ENCODE peak calls at places on chromosomes 7 and 10, in six cellular contexts. One of them, this sample, is unnamed.

GRCh38 chr7:31642681-31643115 is 44.3 kb upstream of the PPP1R17 start:
- DNase-seq in fibroblast of the conjunctiva: no peak
- DNase-seq in GM06990: no peak
- DNase-seq in OCI-LY7: no peak
- DNase-seq in SJSA1: no peak
- DNase-seq in T-helper 9 cell: no peak
- DNase-seq in this sample: no peak

GRCh38 chr10:119562097-119562496 is 19.6 kb upstream of the RGS10 start:
- DNase-seq in fibroblast of the conjunctiva: no peak
- DNase-seq in GM06990: no peak
- DNase-seq in OCI-LY7: no peak
- DNase-seq in SJSA1: no peak
- DNase-seq in T-helper 9 cell: no peak
- DNase-seq in this sample: no peak

GRCh38 chr7:43586251-43586900 is 3.5 kb downstream of the STK17A start:
- DNase-seq in fibroblast of the conjunctiva: no peak
- DNase-seq in GM06990: peak
- DNase-seq in OCI-LY7: peak
- DNase-seq in SJSA1: no peak
- DNase-seq in T-helper 9 cell: no peak
- DNase-seq in this sample: no peak

GRCh38 chr7:148303295-148304013 is 287.1 kb upstream of the C7orf33 start:
- DNase-seq in fibroblast of the conjunctiva: peak
- DNase-seq in GM06990: no peak
- DNase-seq in OCI-LY7: peak
- DNase-seq in SJSA1: no peak
- DNase-seq in T-helper 9 cell: no peak
- DNase-seq in this sample: no peak

GRCh38 chr7:72493850-72494661 is 81.9 kb upstream of the CALN1 start:
- DNase-seq in fibroblast of the conjunctiva: peak
- DNase-seq in GM06990: peak
- DNase-seq in OCI-LY7: peak
- DNase-seq in SJSA1: peak
- DNase-seq in T-helper 9 cell: peak
- DNase-seq in this sample: peak

GRCh38 chr7:158460665-158461064 is 127.0 kb downstream of the PTPRN2 start:
- DNase-seq in fibroblast of the conjunctiva: no peak
- DNase-seq in GM06990: no peak
- DNase-seq in OCI-LY7: no peak
- DNase-seq in SJSA1: no peak
- DNase-seq in T-helper 9 cell: no peak
- DNase-seq in this sample: no peak

GRCh38 chr10:111261066-111261465 is 184.2 kb downstream of the ADRA2A start:
- DNase-seq in fibroblast of the conjunctiva: no peak
- DNase-seq in GM06990: no peak
- DNase-seq in OCI-LY7: no peak
- DNase-seq in SJSA1: peak
- DNase-seq in T-helper 9 cell: no peak
- DNase-seq in this sample: no peak

GRCh38 chr10:71581376-71581775 is 138.2 kb downstream of the C10orf105 start:
- DNase-seq in fibroblast of the conjunctiva: no peak
- DNase-seq in GM06990: no peak
- DNase-seq in OCI-LY7: no peak
- DNase-seq in SJSA1: no peak
- DNase-seq in T-helper 9 cell: no peak
- DNase-seq in this sample: no peak

GRCh38 chr7:84191842-84192241 is 2.7 kb downstream of the SEMA3A start:
- DNase-seq in fibroblast of the conjunctiva: no peak
- DNase-seq in GM06990: no peak
- DNase-seq in OCI-LY7: no peak
- DNase-seq in SJSA1: peak
- DNase-seq in T-helper 9 cell: no peak
- DNase-seq in this sample: no peak

GRCh38 chr10:11573497-11573896 is 38.0 kb downstream of the USP6NL start:
- DNase-seq in fibroblast of the conjunctiva: no peak
- DNase-seq in GM06990: peak
- DNase-seq in OCI-LY7: peak
- DNase-seq in SJSA1: no peak
- DNase-seq in T-helper 9 cell: no peak
- DNase-seq in this sample: no peak

GRCh38 chr10:77609781-77610272 is 27.8 kb downstream of the KCNMA1 start:
- DNase-seq in fibroblast of the conjunctiva: no peak
- DNase-seq in GM06990: no peak
- DNase-seq in OCI-LY7: no peak
- DNase-seq in SJSA1: no peak
- DNase-seq in T-helper 9 cell: no peak
- DNase-seq in this sample: peak

GRCh38 chr7:117044664-117045063 is 91.4 kb downstream of the ST7 start:
- DNase-seq in fibroblast of the conjunctiva: no peak
- DNase-seq in GM06990: no peak
- DNase-seq in OCI-LY7: no peak
- DNase-seq in SJSA1: no peak
- DNase-seq in T-helper 9 cell: no peak
- DNase-seq in this sample: no peak

GRCh38 chr10:102407641-102407943 is 11.0 kb downstream of the PSD start:
- DNase-seq in fibroblast of the conjunctiva: no peak
- DNase-seq in GM06990: no peak
- DNase-seq in OCI-LY7: no peak
- DNase-seq in SJSA1: no peak
- DNase-seq in T-helper 9 cell: no peak
- DNase-seq in this sample: no peak

GRCh38 chr10:14586901-14587300 is 187.8 kb downstream of the FAM107B start:
- DNase-seq in fibroblast of the conjunctiva: no peak
- DNase-seq in GM06990: no peak
- DNase-seq in OCI-LY7: no peak
- DNase-seq in SJSA1: no peak
- DNase-seq in T-helper 9 cell: peak
- DNase-seq in this sample: no peak

GRCh38 chr7:44748948-44749731 is 493 bp downstream of the ZMIZ2 start:
- DNase-seq in fibroblast of the conjunctiva: no peak
- DNase-seq in GM06990: peak
- DNase-seq in OCI-LY7: peak
- DNase-seq in SJSA1: no peak
- DNase-seq in T-helper 9 cell: no peak
- DNase-seq in this sample: peak

GRCh38 chr7:25521236-25521635 is 292.9 kb upstream of the NPVF start:
- DNase-seq in fibroblast of the conjunctiva: no peak
- DNase-seq in GM06990: no peak
- DNase-seq in OCI-LY7: peak
- DNase-seq in SJSA1: no peak
- DNase-seq in T-helper 9 cell: no peak
- DNase-seq in this sample: no peak

GRCh38 chr10:33345236-33345635 is 10.8 kb upstream of the NRP1 start:
- DNase-seq in fibroblast of the conjunctiva: no peak
- DNase-seq in GM06990: no peak
- DNase-seq in OCI-LY7: no peak
- DNase-seq in SJSA1: no peak
- DNase-seq in T-helper 9 cell: no peak
- DNase-seq in this sample: no peak

GRCh38 chr10:33413093-33413442 is 78.6 kb upstream of the NRP1 start:
- DNase-seq in fibroblast of the conjunctiva: no peak
- DNase-seq in GM06990: no peak
- DNase-seq in OCI-LY7: no peak
- DNase-seq in SJSA1: no peak
- DNase-seq in T-helper 9 cell: no peak
- DNase-seq in this sample: no peak

GRCh38 chr7:128860158-128861073 is 2.2 kb upstream of the ATP6V1F start:
- DNase-seq in fibroblast of the conjunctiva: peak
- DNase-seq in GM06990: no peak
- DNase-seq in OCI-LY7: peak
- DNase-seq in SJSA1: no peak
- DNase-seq in T-helper 9 cell: no peak
- DNase-seq in this sample: no peak

This sample was measured in GM13976.